ENCODE peak calls at places on chromosomes 13 and 19, in seven cellular contexts. D, Y, R, C, X, F and Z are unnamed samples.

GRCh38 chr13:89846890-89847585 is 1500.4 kb upstream of the MIR17HG start:
- DNase-seq in D (no peak), C (no peak), F (no peak), R (no peak), X (no peak), Y (no peak), Z (no peak)

GRCh38 chr13:106349080-106349841 is 186.2 kb downstream of the EFNB2 start:
- DNase-seq in R (peak; percentile 62), X (peak; percentile 11), Y (no peak), D (peak; percentile 65), C (peak; percentile 48), F (no peak), Z (no peak)

GRCh38 chr19:1514295-1514661 is 1.5 kb upstream of the ADAMTSL5 start:
- DNase-seq in Y (no peak), C (no peak), F (no peak), R (no peak), D (no peak), X (no peak), Z (no peak)

GRCh38 chr13:19123502-19123901 is 58.1 kb downstream of the TUBA3C start:
- DNase-seq in X (no peak), D (no peak), Y (no peak), F (no peak), R (no peak), C (no peak), Z (no peak)

GRCh38 chr13:47463726-47464125 is 537.3 kb downstream of the SUCLA2 start:
- DNase-seq in D (no peak), F (no peak), X (no peak), C (no peak), R (peak; percentile 12), Y (no peak), Z (no peak)

GRCh38 chr19:42131149-42132029 is 857 bp downstream of the POU2F2 start:
- DNase-seq in F (no peak), R (no peak), X (no peak), D (no peak), Y (no peak), C (no peak), Z (no peak)

GRCh38 chr13:102021777-102022176 is 380.1 kb downstream of the FGF14 start:
- DNase-seq in X (no peak), D (no peak), F (no peak), C (no peak), R (no peak), Y (no peak), Z (no peak)

GRCh38 chr13:102327119-102327617 is 74.7 kb downstream of the FGF14 start:
- DNase-seq in D (no peak), C (no peak), F (no peak), R (no peak), X (no peak), Y (no peak), Z (no peak)

GRCh38 chr13:36745436-36745835 is 71.6 kb downstream of the SERTM1 start:
- DNase-seq in R (no peak), Y (no peak), X (no peak), D (no peak), C (no peak), F (no peak), Z (no peak)

GRCh38 chr13:41213919-41214318 is 19.6 kb upstream of the KBTBD7 start:
- DNase-seq in R (no peak), D (no peak), F (no peak), Y (no peak), X (no peak), C (no peak), Z (no peak)

GRCh38 chr19:54648129-54648528 is 14.7 kb upstream of the LILRB4 start:
- DNase-seq in F (no peak), D (no peak), C (no peak), R (no peak), X (no peak), Y (no peak), Z (no peak)

GRCh38 chr13:98022210-98022609 is 68.7 kb downstream of the IPO5 start:
- DNase-seq in F (no peak), D (no peak), C (no peak), R (no peak), X (peak; percentile 39), Y (no peak), Z (no peak)

GRCh38 chr19:35211545-35212230 is 16.9 kb downstream of the FAM187B start:
- DNase-seq in R (no peak), D (peak; percentile 34), C (peak; percentile 70), Y (peak; percentile 87), F (peak; percentile 55), X (peak; percentile 50), Z (peak; percentile 47)

GRCh38 chr13:106318941-106319411 is 216.5 kb downstream of the EFNB2 start:
- DNase-seq in D (no peak), C (no peak), Y (no peak), X (no peak), F (no peak), R (peak; percentile 27), Z (no peak)

GRCh38 chr13:24161010-24161775 is 673 bp downstream of the SPATA13 start:
- DNase-seq in R (peak; percentile 52), C (peak; percentile 62), D (peak; percentile 45), Y (peak; percentile 34), X (peak; percentile 7), F (no peak), Z (no peak)

GRCh38 chr13:113162783-113163685 is 4.6 kb downstream of the PROZ start:
- DNase-seq in F (no peak), R (no peak), D (no peak), Y (no peak), X (no peak), C (no peak), Z (no peak)

GRCh38 chr13:27797228-27797624 is 4.9 kb downstream of the GSX1 start:
- DNase-seq in X (no peak), D (peak; percentile 33), C (no peak), F (no peak), R (peak; percentile 95), Y (no peak), Z (no peak)

GRCh38 chr13:75908137-75908536 is 272.0 kb downstream of the LMO7 start:
- DNase-seq in Y (no peak), C (no peak), D (no peak), X (peak; percentile 12), R (no peak), F (no peak), Z (no peak)

GRCh38 chr19:1063030-1063908 is 3.7 kb upstream of the ARHGAP45 start:
- DNase-seq in D (no peak), F (no peak), X (no peak), R (peak; percentile 43), C (peak; percentile 63), Y (peak; percentile 51), Z (no peak)

GRCh38 chr13:44218501-44219240 is 155.0 kb upstream of the SERP2 start:
- DNase-seq in X (peak; percentile 69), R (no peak), D (peak; percentile 46), F (peak; percentile 37), C (peak; percentile 87), Y (no peak), Z (peak; percentile 72)

GRCh38 chr13:106381083-106381482 is 154.4 kb downstream of the EFNB2 start:
- DNase-seq in F (no peak), C (no peak), R (no peak), X (no peak), D (peak; percentile 20), Y (no peak), Z (no peak)

GRCh38 chr19:33778089-33778791 is 18.4 kb upstream of the KCTD15 start:
- DNase-seq in R (peak; percentile 84), X (peak; percentile 73), F (no peak), C (peak; percentile 90), D (peak; percentile 69), Y (peak; percentile 82), Z (peak; percentile 47)

GRCh38 chr13:96809366-96810096 is 184.7 kb downstream of the OXGR1 start:
- DNase-seq in X (peak; percentile 17), F (no peak), D (no peak), C (no peak), Y (no peak), R (no peak), Z (no peak)

GRCh38 chr19:6891761-6892385 is 4.5 kb downstream of the ADGRE1 start:
- DNase-seq in D (no peak), R (no peak), Y (no peak), F (no peak), C (no peak), X (no peak), Z (no peak)
- H3K4me1 ChIP-seq in D (no peaks in the 10 kb centered on the region), R (no peaks in the 10 kb centered on the region), Y (peaks cover 66% of the 10 kb centered on the region), F (no peaks in the 10 kb centered on the region), C (peaks cover 4% of the 10 kb centered on the region), X (no peaks in the 10 kb centered on the region), Z (no peaks in the 10 kb centered on the region)

DNA sequence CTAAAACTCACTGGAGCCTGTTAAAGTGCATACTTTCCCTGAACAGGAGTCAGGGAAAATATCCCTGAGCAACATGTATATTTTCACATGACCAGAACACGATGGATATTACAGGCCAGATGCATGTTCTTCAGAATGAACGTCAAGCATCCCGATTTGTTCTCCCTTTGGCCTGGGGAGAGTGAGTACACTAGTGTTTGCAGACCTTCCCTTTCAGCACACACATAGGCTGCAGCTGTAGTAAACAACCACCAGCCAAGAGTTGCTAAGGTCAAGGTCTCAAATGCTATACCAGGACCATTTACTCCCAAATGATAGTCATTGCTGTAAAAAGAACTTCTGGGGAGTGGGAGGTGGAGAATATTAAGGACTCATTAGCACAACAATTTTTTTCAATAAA is 3.0 kb downstream of the KLF12 start:
- DNase-seq in R (no peak), D (no peak), F (no peak), Y (no peak), C (no peak), X (peak; percentile 13), Z (no peak)
- H3K4me1 ChIP-seq in R (peaks cover 9% of the 10 kb centered on the region), D (peaks cover 3% of the 10 kb centered on the region), F (peaks cover 3% of the 10 kb centered on the region), Y (peaks cover 46% of the 10 kb centered on the region), C (peaks cover 22% of the 10 kb centered on the region), X (no peaks in the 10 kb centered on the region), Z (peaks cover 48% of the 10 kb centered on the region)

DNA sequence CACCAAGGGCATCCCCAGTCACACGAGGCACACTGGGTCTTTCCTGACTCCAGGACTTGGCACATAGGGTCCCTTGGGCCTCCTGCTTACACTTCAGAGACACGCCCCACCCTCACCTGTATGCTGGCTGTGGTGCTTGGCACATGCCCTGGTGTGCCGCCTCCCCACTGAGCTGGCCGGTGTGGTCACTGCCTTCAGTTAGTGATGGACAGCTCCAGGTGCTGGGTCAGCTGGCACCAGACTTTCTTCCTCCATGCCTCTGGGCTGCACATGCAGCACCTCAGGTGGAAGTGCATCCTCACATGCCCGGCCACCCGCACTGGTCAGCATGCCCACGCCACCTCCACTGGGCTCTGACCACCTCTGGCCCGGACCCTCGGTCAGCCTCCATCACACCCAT is 52.9 kb downstream of the KLF2 start:
- DNase-seq in X (no peak), R (no peak), Y (no peak), D (no peak), F (no peak), C (no peak), Z (no peak)
- H3K4me1 ChIP-seq in X (peaks cover 19% of the 10 kb centered on the region), R (no peaks in the 10 kb centered on the region), Y (peaks cover 92% of the 10 kb centered on the region), D (peaks cover under 1% of the 10 kb centered on the region), F (peaks cover 9% of the 10 kb centered on the region), C (peaks cover 53% of the 10 kb centered on the region), Z (peaks cover 23% of the 10 kb centered on the region)

GRCh38 chr19:17089238-17089637 is 13.7 kb downstream of the MYO9B start:
- DNase-seq in R (no peak), C (no peak), Y (no peak), D (no peak), F (no peak), X (no peak), Z (no peak)

GRCh38 chr19:17088552-17088951 is 13.0 kb downstream of the MYO9B start:
- DNase-seq in X (no peak), D (no peak), F (no peak), C (no peak), Y (no peak), R (no peak), Z (no peak)

GRCh38 chr19:17086811-17087210 is 11.2 kb downstream of the MYO9B start:
- DNase-seq in C (no peak), D (no peak), F (no peak), Y (no peak), X (no peak), R (no peak), Z (no peak)

GRCh38 chr19:17081672-17082630 is 6.4 kb downstream of the MYO9B start:
- DNase-seq in X (peak; percentile 76), Y (no peak), R (no peak), F (no peak), C (no peak), D (no peak), Z (no peak)

GRCh38 chr19:17086129-17086528 is 10.6 kb downstream of the MYO9B start:
- DNase-seq in F (no peak), D (no peak), R (no peak), X (no peak), C (no peak), Y (no peak), Z (no peak)
- H3K4me1 ChIP-seq in F (peaks cover 24% of the 10 kb centered on the region), D (peaks cover 5% of the 10 kb centered on the region), R (peaks cover 6% of the 10 kb centered on the region), X (peaks cover 4% of the 10 kb centered on the region), C (peaks cover 42% of the 10 kb centered on the region), Y (peaks cover 36% of the 10 kb centered on the region), Z (peaks cover 51% of the 10 kb centered on the region)